ENCODE peak calls at places on chromosomes 16 and 17, in five cellular contexts. V is CD8-positive, alpha-beta memory T cell; G is right lobe of liver; U is AG04450; X is IMR-90. Q is an unnamed sample.

GRCh38 chr16:69937465-69937951 is 13.6 kb upstream of the CLEC18A start:
- DNase-seq in X (no peak), U (no peak), G (no peak), V (no peak), Q (peak)

GRCh38 chr17:75507712-75508111 is 7.6 kb downstream of the CASKIN2 start:
- DNase-seq in V (no peak), U (no peak), X (no peak), G (no peak), Q (no peak)

GRCh38 chr16:74698220-74698619 is 2.4 kb downstream of the MLKL start:
- DNase-seq in V (no peak), X (peak), U (no peak), G (no peak), Q (no peak)

GRCh38 chr16:70157105-70157476 is 16.5 kb upstream of the CLEC18C start:
- DNase-seq in U (no peak), X (no peak), V (no peak), G (no peak), Q (no peak)

GRCh38 chr16:62201911-62202310 is 165.7 kb upstream of the CDH8 start:
- DNase-seq in U (no peak), V (no peak), X (no peak), G (no peak), Q (no peak)

GRCh38 chr16:84699147-84699711 is 571 bp upstream of the USP10 start:
- DNase-seq in X (no peak), V (no peak), U (no peak), G (no peak), Q (no peak)

GRCh38 chr16:85190572-85190971 is 78.3 kb upstream of the CIBAR2 start:
- DNase-seq in V (no peak), G (no peak), X (no peak), U (no peak), Q (no peak)

GRCh38 chr17:5933430-5933829 is 136.7 kb upstream of the WSCD1 start:
- DNase-seq in G (no peak), V (no peak), X (no peak), U (no peak), Q (no peak)

GRCh38 chr17:70871180-70871818 is 702.0 kb downstream of the KCNJ2 start:
- DNase-seq in X (no peak), V (no peak), G (peak), U (no peak), Q (no peak)

GRCh38 chr17:48066656-48067055 is 18.5 kb downstream of the NFE2L1 start:
- DNase-seq in U (no peak), V (no peak), X (no peak), G (no peak), Q (no peak)

GRCh38 chr17:29048440-29049360 is 5.8 kb downstream of the PIPOX start:
- DNase-seq in X (peak), U (no peak), G (no peak), V (no peak), Q (no peak)

GRCh38 chr17:30347488-30347887 is 13.6 kb upstream of the TMIGD1 start:
- DNase-seq in G (peak), V (no peak), U (no peak), X (no peak), Q (no peak)

GRCh38 chr16:57876210-57876609 is 73.9 kb upstream of the KIFC3 start:
- DNase-seq in U (no peak), G (no peak), X (no peak), V (no peak), Q (no peak)

GRCh38 chr16:27520982-27521673 is 28.6 kb downstream of the GTF3C1 start:
- DNase-seq in U (no peak), X (peak), G (peak), V (no peak), Q (no peak)

GRCh38 chr16:2775765-2776499 is 1.1 kb downstream of the ELOB start:
- DNase-seq in X (no peak), G (no peak), U (no peak), V (no peak), Q (peak)

GRCh38 chr16:6571044-6571443 is 761.6 kb upstream of the RBFOX1 start:
- DNase-seq in X (no peak), G (no peak), U (no peak), V (no peak), Q (no peak)

GRCh38 chr17:64507418-64507766 is 615 bp downstream of the CEP95 start:
- DNase-seq in X (peak), U (no peak), G (no peak), V (peak), Q (no peak)

GRCh38 chr17:28574536-28574935 is 2.2 kb downstream of the ALDOC start:
- DNase-seq in G (no peak), U (no peak), X (no peak), V (no peak), Q (no peak)

GRCh38 chr17:31448467-31449077 is 57.1 kb downstream of the RAB11FIP4 start:
- DNase-seq in U (peak), X (peak), G (no peak), V (no peak), Q (no peak)

GRCh38 chr16:60945225-60945624 is 1091.0 kb downstream of the CDH8 start:
- DNase-seq in U (no peak), X (no peak), G (no peak), V (no peak), Q (no peak)

GRCh38 chr16:1923299-1924034 is 5.3 kb upstream of the HS3ST6 start:
- DNase-seq in U (no peak), V (no peak), G (no peak), X (no peak), Q (no peak)

GRCh38 chr16:66176731-66177130 is 189.8 kb upstream of the CDH5 start:
- DNase-seq in X (no peak), G (peak), V (no peak), U (no peak), Q (no peak)

GRCh38 chr17:28426081-28426519 is 20.1 kb upstream of the SLC46A1 start:
- DNase-seq in G (no peak), U (no peak), V (no peak), X (no peak), Q (no peak)

GRCh38 chr16:85798901-85799496 is 345 bp downstream of the EMC8 start:
- DNase-seq in G (peak), V (peak), X (peak), U (no peak), Q (peak)

GRCh38 chr17:57604771-57605733 is 140.0 kb downstream of the CCDC182 start:
- DNase-seq in V (peak), U (peak), G (no peak), X (peak), Q (no peak)

GRCh38 chr17:265726-266125 is 84.3 kb upstream of the DOC2B start:
- DNase-seq in G (peak), V (no peak), U (no peak), X (no peak), Q (peak)

GRCh38 chr16:800834-801488 is 427 bp upstream of the GNG13 start:
- DNase-seq in X (no peak), G (no peak), U (no peak), V (no peak), Q (no peak)

GRCh38 chr16:19850131-19850817 is 34.4 kb downstream of the GPRC5B start:
- DNase-seq in V (no peak), X (no peak), G (no peak), U (no peak), Q (no peak)

GRCh38 chr17:81483085-81483861 is 29.3 kb downstream of the ACTG1 start:
- DNase-seq in V (no peak), X (no peak), G (no peak), U (no peak), Q (no peak)

GRCh38 chr16:73956592-73957495 is 339.8 kb upstream of the PSMD7 start:
- DNase-seq in X (peak), U (peak), G (no peak), V (no peak), Q (no peak)

GRCh38 chr16:76535-77272 is 1.3 kb upstream of the MPG start:
- DNase-seq in G (no peak), V (no peak), U (no peak), X (peak), Q (peak)

GRCh38 chr16:27238016-27238587 is 30.5 kb downstream of the NSMCE1 start:
- DNase-seq in U (no peak), V (no peak), G (peak), X (no peak), Q (peak)

GRCh38 chr16:30570621-30571443 is 682 bp downstream of the ZNF688 start:
- DNase-seq in X (peak), U (no peak), V (no peak), G (peak), Q (peak)

GRCh38 chr17:7988750-7989178 is 13.7 kb upstream of the GUCY2D start:
- DNase-seq in U (peak), X (peak), V (peak), G (peak), Q (no peak)

GRCh38 chr16:14486520-14487303 is 143.3 kb downstream of the PARN start:
- DNase-seq in V (no peak), G (peak), X (peak), U (peak), Q (peak)

GRCh38 chr16:57540906-57541753 is 1.3 kb upstream of the ADGRG5 start:
- DNase-seq in U (no peak), X (no peak), G (peak), V (no peak), Q (peak)

GRCh38 chr16:15653227-15653626 is 3.2 kb downstream of the NDE1 start:
- DNase-seq in G (no peak), U (peak), V (no peak), X (peak), Q (no peak)

GRCh38 chr16:14180431-14181059 is 109.4 kb downstream of the MRTFB start:
- DNase-seq in V (no peak), G (no peak), X (no peak), U (no peak), Q (peak)

GRCh38 chr17:17057057-17057551 is 14.8 kb downstream of the MPRIP start:
- DNase-seq in G (no peak), X (no peak), V (no peak), U (no peak), Q (no peak)
- H3K27ac ChIP-seq in G (no peak), X (no peak), V (no peak), U (no peak), Q (peak)

GRCh38 chr17:82627405-82627804 is 20.8 kb downstream of the WDR45B start:
- DNase-seq in U (no peak), G (no peak), X (no peak), V (no peak), Q (peak)
- H3K27ac ChIP-seq in U (no peak), G (no peak), X (no peak), V (no peak), Q (no peak)

GRCh38 chr16:50316102-50316847 is 49.9 kb downstream of the ADCY7 start:
- DNase-seq in V (no peak), G (no peak), X (no peak), U (no peak), Q (no peak)
- H3K27ac ChIP-seq in V (no peak), G (no peak), X (no peak), U (no peak), Q (no peak)

GRCh38 chr17:56523042-56523441 is 70.5 kb upstream of the NOG start:
- DNase-seq in G (no peak), V (no peak), X (no peak), U (no peak), Q (no peak)
- H3K27ac ChIP-seq in G (no peak), V (no peak), X (no peak), U (no peak), Q (no peak)

DNA sequence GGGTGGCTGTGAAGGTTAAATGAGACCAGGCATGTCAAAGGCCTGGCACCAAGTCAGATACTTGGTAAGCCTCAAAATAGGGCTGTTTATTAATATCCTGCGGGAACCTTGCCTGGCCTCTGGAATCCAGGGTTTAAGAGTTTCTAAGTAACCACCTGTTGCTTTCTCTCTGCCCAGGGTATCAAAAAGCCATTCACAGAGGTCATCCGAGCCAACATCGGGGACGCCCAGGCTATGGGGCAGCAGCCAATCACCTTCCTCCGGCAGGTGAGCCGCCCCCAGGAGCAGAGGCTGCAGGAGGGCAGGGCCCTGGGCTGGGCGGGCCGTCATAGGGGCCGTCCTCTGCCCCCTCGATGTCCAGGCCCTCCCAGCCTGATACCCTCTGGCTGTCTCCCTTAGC is 13.3 kb downstream of the GPT2 start:
- DNase-seq in V (no peak), X (no peak), G (no peak), U (no peak), Q (no peak)
- H3K27ac ChIP-seq in V (no peak), X (no peak), G (peak), U (no peak), Q (no peak)

DNA sequence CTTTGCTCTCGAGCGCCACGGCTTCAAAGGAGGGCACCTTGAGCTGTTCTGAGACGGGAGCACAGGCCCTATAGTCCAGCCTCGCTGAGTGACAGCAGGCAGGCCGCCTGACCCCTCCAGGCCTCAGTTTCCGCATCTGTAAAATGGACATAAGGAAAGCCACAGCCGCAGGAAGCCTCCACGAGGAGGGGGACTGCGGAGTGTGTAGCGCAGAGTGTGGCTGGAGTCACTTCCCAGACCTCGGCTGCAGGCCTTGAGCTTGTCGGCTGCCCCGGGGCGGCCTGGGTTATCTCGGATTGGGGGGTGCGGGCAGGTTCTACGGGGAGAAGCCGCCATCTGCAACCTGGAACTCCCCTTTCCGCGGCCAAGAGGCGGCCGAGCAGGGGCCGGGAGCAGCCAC is 40.8 kb downstream of the ZFPM1 start:
- DNase-seq in X (no peak), G (no peak), U (no peak), V (no peak), Q (no peak)
- H3K27ac ChIP-seq in X (no peak), G (no peak), U (no peak), V (no peak), Q (no peak)